ENCODE peak calls at places on chromosome 17, in seven cellular contexts. Z, M, W, A, Y, I and U are unnamed samples.

GRCh38 chr17:81427446-81428120 is 32.3 kb downstream of the BAHCC1 start:
- DNase-seq in Z (peak; percentile 71), M (no peak), W (peak; percentile 93), A (peak; percentile 49), Y (no peak), I (peak; percentile 99), U (peak; percentile 97)

GRCh38 chr17:79294459-79295071 is 219.9 kb downstream of the ENGASE start:
- DNase-seq in Z (no peak), M (peak; percentile 8), W (no peak), A (peak; percentile 5), Y (peak; percentile 61), I (no peak), U (no peak)

GRCh38 chr17:58414596-58414997 is 2.7 kb downstream of the RNF43 start:
- DNase-seq in Z (no peak), M (no peak), W (no peak), A (no peak), Y (no peak), I (no peak), U (no peak)

GRCh38 chr17:6286239-6286638 is 148.7 kb downstream of the AIPL1 start:
- DNase-seq in Z (no peak), M (no peak), W (no peak), A (no peak), Y (no peak), I (no peak), U (no peak)

GRCh38 chr17:36463916-36464764 is 22.3 kb upstream of the ZNHIT3 start:
- DNase-seq in Z (peak; percentile 27), M (peak; percentile 40), W (no peak), A (no peak), Y (peak; percentile 83), I (no peak), U (no peak)

GRCh38 chr17:76027159-76027839 is at the start of gene EVPL:
- DNase-seq in Z (no peak), M (no peak), W (no peak), A (no peak), Y (peak; percentile 94), I (no peak), U (no peak)

GRCh38 chr17:82128287-82128686 is 30.3 kb upstream of the FASN start:
- DNase-seq in Z (no peak), M (no peak), W (no peak), A (no peak), Y (no peak), I (no peak), U (no peak)

GRCh38 chr17:78450696-78451344 is 72.4 kb downstream of the PGS1 start:
- DNase-seq in Z (no peak), M (no peak), W (no peak), A (no peak), Y (no peak), I (peak; percentile 41), U (peak; percentile 76)

GRCh38 chr17:7838291-7839075 is 4.5 kb downstream of the KDM6B start:
- DNase-seq in Z (no peak), M (no peak), W (no peak), A (peak; percentile 26), Y (no peak), I (no peak), U (no peak)

GRCh38 chr17:15157051-15157450 is 108.1 kb downstream of the PMP22 start:
- DNase-seq in Z (no peak), M (no peak), W (no peak), A (no peak), Y (no peak), I (no peak), U (no peak)

GRCh38 chr17:49290690-49291326 is 60.2 kb upstream of the PHOSPHO1 start:
- DNase-seq in Z (no peak), M (no peak), W (peak; percentile 1), A (no peak), Y (peak; percentile 32), I (peak; percentile 6), U (no peak)